ENCODE peak calls at places on chromosomes 4 and X, in five cellular contexts. I, Z, L, Y and O are unnamed samples.

GRCh38 chr4:7070729-7071511 is 3.1 kb upstream of the GRPEL1 start:
- DNase-seq in I (peak; percentile 88), Z (peak; percentile 92), L (peak; percentile 89), Y (peak; percentile 84), O (peak; percentile 89)

GRCh38 chr4:163762756-163763155 is 268.3 kb downstream of the TMA16 start:
- DNase-seq in L (no peak), Z (no peak), Y (no peak), I (no peak), O (no peak)

GRCh38 chr4:44447563-44448504 is 775 bp downstream of the KCTD8 start:
- DNase-seq in I (peak; percentile 29), L (no peak), Y (no peak), Z (peak; percentile 70), O (no peak)

GRCh38 chrX:140767646-140768045 is 58.1 kb downstream of the LINC00632 start:
- DNase-seq in Y (no peak), Z (no peak), I (no peak), L (no peak), O (no peak)

GRCh38 chr4:172986114-172986513 is 182.5 kb upstream of the GALNT7 start:
- DNase-seq in L (no peak), I (no peak), Y (no peak), Z (no peak), O (no peak)

GRCh38 chrX:41728125-41728524 is 4.1 kb downstream of the GPR82 start:
- DNase-seq in Z (no peak), L (no peak), Y (no peak), I (no peak), O (no peak)

GRCh38 chr4:83378426-83378825 is 43.8 kb upstream of the HPSE start:
- DNase-seq in Z (no peak), I (no peak), L (no peak), Y (no peak), O (no peak)

GRCh38 chr4:130632731-130633604 is 1537.0 kb downstream of the C4orf33 start:
- DNase-seq in Z (no peak), L (no peak), Y (no peak), I (no peak), O (no peak)

GRCh38 chrX:3384330-3384729 is 37.9 kb upstream of the MXRA5 start:
- DNase-seq in Y (no peak), Z (no peak), L (no peak), I (no peak), O (no peak)

GRCh38 chrX:318068-318738 is 393 bp downstream of the GTPBP6 start:
- DNase-seq in Z (peak; percentile 99), I (peak; percentile 99), L (peak; percentile 99), Y (peak; percentile 100), O (peak; percentile 98)

GRCh38 chr4:169341490-169341889 is 70.7 kb upstream of the SH3RF1 start:
- DNase-seq in I (peak; percentile 69), L (no peak), Z (no peak), Y (no peak), O (no peak)

GRCh38 chrX:9055354-9055753 is 21.4 kb upstream of the FAM9B start:
- DNase-seq in I (no peak), Y (no peak), L (no peak), Z (no peak), O (no peak)

GRCh38 chrX:149371984-149372383 is 133.1 kb downstream of the IDS start:
- DNase-seq in Y (no peak), L (no peak), I (no peak), Z (no peak), O (no peak)

GRCh38 chr4:184417802-184418511 is 56.4 kb downstream of the IRF2 start:
- DNase-seq in L (peak; percentile 66), Z (no peak), Y (no peak), I (no peak), O (no peak)

GRCh38 chr4:88722828-88723227 is 25.2 kb upstream of the NAP1L5 start:
- DNase-seq in Y (no peak), L (no peak), I (no peak), Z (no peak), O (no peak)

GRCh38 chrX:12891915-12892506 is 14.4 kb upstream of the TLR8 start:
- DNase-seq in Y (no peak), I (no peak), L (no peak), Z (no peak), O (no peak)

GRCh38 chrX:22192419-22193086 is 80.2 kb upstream of the CBLL2 start:
- DNase-seq in Y (peak; percentile 64), I (peak; percentile 77), Z (peak; percentile 70), L (peak; percentile 58), O (peak; percentile 64)

GRCh38 chr4:26151615-26152014 is 169.2 kb upstream of the RBPJ start:
- DNase-seq in Z (no peak), Y (no peak), I (no peak), L (no peak), O (no peak)

GRCh38 chr4:55336138-55337034 is 9.7 kb upstream of the SRD5A3 start:
- DNase-seq in L (no peak), Z (no peak), Y (no peak), I (no peak), O (peak; percentile 22)

DNA sequence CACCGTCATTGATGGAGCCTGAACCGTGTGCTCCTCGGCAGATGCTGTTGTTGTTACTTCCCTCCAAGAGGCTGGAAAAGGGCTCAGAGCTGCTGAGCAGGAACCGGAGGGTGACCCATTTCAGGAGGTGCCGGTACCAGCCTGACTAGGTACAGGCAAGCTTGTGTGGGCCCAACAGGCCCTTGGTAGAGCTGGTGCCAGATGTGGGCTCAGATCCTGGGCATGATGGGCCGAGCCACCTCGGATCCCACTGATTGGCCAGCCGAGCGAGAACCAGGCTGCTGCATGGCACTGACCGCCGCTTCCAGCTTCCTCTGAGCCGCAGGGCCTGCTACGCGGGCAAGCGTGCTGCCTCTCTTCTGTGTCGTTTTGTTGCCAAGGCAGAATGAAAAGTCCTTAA is 33.7 kb downstream of the NOP14 start:
- DNase-seq in I (peak; percentile 20), L (no peak), Y (no peak), Z (peak; percentile 24), O (no peak)
- H3K4me1 ChIP-seq in I (peaks cover 44% of the 10 kb centered on the region), L (peaks cover 3% of the 10 kb centered on the region), Y (peaks cover 47% of the 10 kb centered on the region), Z (peaks cover 70% of the 10 kb centered on the region), O (no peaks in the 10 kb centered on the region)

GRCh38 chr4:56532239-56532638 is 26.6 kb downstream of the ARL9 start:
- DNase-seq in L (no peak), Z (no peak), I (no peak), Y (no peak), O (no peak)
- H3K4me3 ChIP-seq in L (no peak overlapping the region), Z (no peak overlapping the region), I (no peak overlapping the region), Y (no peak overlapping the region), O (no peak overlapping the region)

GRCh38 chr4:13218316-13218958 is 265.7 kb downstream of the RAB28 start:
- DNase-seq in I (no peak), Z (no peak), L (no peak), Y (no peak), O (no peak)
- H3K4me1 ChIP-seq in I (no peaks in the 10 kb centered on the region), Z (no peaks in the 10 kb centered on the region), L (no peaks in the 10 kb centered on the region), Y (peaks cover 11% of the 10 kb centered on the region), O (no peaks in the 10 kb centered on the region)

GRCh38 chrX:69505772-69506616 is 1.9 kb downstream of the NALF2 start:
- DNase-seq in I (no peak), Z (no peak), Y (no peak), L (no peak), O (peak; percentile 23)

GRCh38 chrX:69503835-69504625 is at the start of gene NALF2:
- DNase-seq in I (peak; percentile 59), L (peak; percentile 11), Z (peak; percentile 58), Y (peak; percentile 24), O (peak; percentile 45)

GRCh38 chrX:69501433-69501832 is 2.7 kb upstream of the NALF2 start:
- DNase-seq in Y (no peak), L (peak; percentile 0), Z (peak; percentile 47), I (peak; percentile 68), O (peak; percentile 21)

GRCh38 chrX:69504626-69505612 is 793 bp downstream of the NALF2 start:
- DNase-seq in Y (no peak), Z (no peak), I (no peak), L (no peak), O (peak; percentile 15)

GRCh38 chrX:69503228-69503834 is 795 bp upstream of the NALF2 start:
- DNase-seq in Y (no peak), I (peak; percentile 40), Z (no peak), L (no peak), O (no peak)
- H3K4me3 ChIP-seq in Y (peak overlapping the region; percentile 57), I (no peak overlapping the region), Z (peak overlapping the region; percentile 51), L (no peak overlapping the region), O (no peak overlapping the region)

GRCh38 chr4:24850669-24851068 is 55.3 kb downstream of the SOD3 start:
- DNase-seq in L (no peak), Y (peak; percentile 44), Z (no peak), I (no peak), O (no peak)
- H3K4me1 ChIP-seq in L (no peaks in the 10 kb centered on the region), Y (peaks cover 59% of the 10 kb centered on the region), Z (peaks cover 35% of the 10 kb centered on the region), I (no peaks in the 10 kb centered on the region), O (peaks cover 7% of the 10 kb centered on the region)

GRCh38 chrX:118975831-118976598 is 1.6 kb downstream of the LONRF3 start:
- DNase-seq in I (peak; percentile 85), Y (peak; percentile 65), L (peak; percentile 48), Z (peak; percentile 66), O (peak; percentile 82)

GRCh38 chrX:118974908-118975671 is 672 bp downstream of the LONRF3 start:
- DNase-seq in I (peak; percentile 66), Y (no peak), Z (peak; percentile 68), L (peak; percentile 61), O (peak; percentile 40)

GRCh38 chrX:118978451-118978850 is 4.0 kb downstream of the LONRF3 start:
- DNase-seq in Y (no peak), L (no peak), I (no peak), Z (no peak), O (no peak)

GRCh38 chrX:118976599-118977340 is 2.4 kb downstream of the LONRF3 start:
- DNase-seq in Z (peak; percentile 75), I (peak; percentile 74), L (peak; percentile 78), Y (no peak), O (peak; percentile 58)

DNA sequence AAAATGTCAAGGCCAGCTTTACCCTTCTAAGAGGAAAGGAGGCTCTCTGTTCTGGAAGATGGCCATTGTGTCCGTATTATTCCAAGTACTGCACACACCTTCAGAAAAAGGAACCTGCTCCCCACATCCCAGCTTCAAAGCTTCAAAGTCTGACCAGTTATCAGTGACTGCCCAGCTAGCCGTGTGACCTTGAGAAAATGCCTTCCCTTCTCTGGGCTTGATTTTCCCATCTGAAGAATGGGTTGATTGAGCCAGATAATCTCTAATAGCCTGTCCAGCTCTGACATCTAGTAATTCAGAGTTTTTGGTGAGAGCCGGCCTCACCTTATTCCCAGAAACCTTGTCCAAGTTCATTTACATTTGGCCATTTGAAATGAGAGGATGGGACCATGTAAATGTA is 3.0 kb downstream of the LONRF3 start:
- DNase-seq in Z (no peak), I (no peak), L (no peak), Y (no peak), O (no peak)
- H3K4me3 ChIP-seq in Z (no peak overlapping the region), I (no peak overlapping the region), L (no peak overlapping the region), Y (no peak overlapping the region), O (no peak overlapping the region)

DNA sequence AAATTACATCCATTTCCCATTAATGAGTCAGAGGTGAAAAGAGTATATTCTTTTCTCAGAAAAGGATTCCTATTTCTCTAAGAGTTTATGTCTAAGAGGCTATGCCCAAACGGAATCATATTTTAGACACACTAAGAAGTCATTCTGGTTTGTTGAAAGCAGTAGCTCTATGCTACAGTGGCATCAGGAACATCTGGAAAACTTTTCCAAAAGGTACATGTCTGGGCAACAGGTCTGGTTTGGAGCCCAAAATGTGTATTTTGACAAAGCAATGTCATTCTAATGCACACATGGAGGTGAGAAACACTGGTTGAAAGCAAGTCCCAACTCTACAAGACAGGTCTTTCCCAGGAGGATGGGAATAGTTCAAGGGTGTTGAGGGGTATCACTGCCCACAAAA is 56.1 kb downstream of the APBB2 start:
- DNase-seq in I (no peak), Z (no peak), L (no peak), Y (no peak), O (no peak)
- H3K4me1 ChIP-seq in I (peaks cover 30% of the 10 kb centered on the region), Z (peaks cover 48% of the 10 kb centered on the region), L (peaks cover 2% of the 10 kb centered on the region), Y (peaks cover 40% of the 10 kb centered on the region), O (peaks cover 5% of the 10 kb centered on the region)

GRCh38 chrX:71285929-71286328 is 2.5 kb downstream of the NONO start:
- DNase-seq in Z (no peak), L (no peak), I (no peak), Y (no peak), O (no peak)
- H3K4me3 ChIP-seq in Z (no peak overlapping the region), L (no peak overlapping the region), I (no peak overlapping the region), Y (no peak overlapping the region), O (no peak overlapping the region)